ENCODE peak calls at places on chromosomes 7 and 10, in nine cellular contexts. W is tibial nerve, E is body of pancreas, C is heart left ventricle, Q is testis, Y is IMR-90, T is sigmoid colon, N is H54, S is gastrocnemius medialis. B is an unnamed sample.

GRCh38 chr10:44337081-44337480 is 47.8 kb downstream of the CXCL12 start:
- DNase-seq in W (no peak), N (no peak), E (no peak), Y (no peak), T (no peak), Q (no peak), S (no peak), C (no peak), B (no peak)

GRCh38 chr10:17431871-17432311 is 22.5 kb downstream of the ST8SIA6 start:
- DNase-seq in W (no peak), C (no peak), E (no peak), T (no peak), N (peak; percentile 40), Y (peak; percentile 70), S (no peak), Q (peak; percentile 30), B (no peak)

GRCh38 chr10:103884681-103885139 is 29.3 kb upstream of the SH3PXD2A start:
- DNase-seq in S (no peak), N (peak; percentile 48), Q (peak; percentile 50), E (peak; percentile 51), C (no peak), T (no peak), W (no peak), Y (peak; percentile 60), B (peak; percentile 27)

GRCh38 chr10:117476281-117476680 is 66.3 kb upstream of the EMX2 start:
- DNase-seq in Q (no peak), C (no peak), E (no peak), W (no peak), Y (no peak), S (no peak), N (no peak), T (no peak), B (no peak)

GRCh38 chr7:132557489-132558044 is 18.7 kb downstream of the PLXNA4 start:
- DNase-seq in N (no peak), T (no peak), Y (no peak), C (no peak), S (no peak), E (no peak), Q (no peak), W (no peak), B (no peak)

GRCh38 chr10:131737543-131738395 is 163.0 kb upstream of the PPP2R2D start:
- DNase-seq in Q (no peak), W (no peak), E (no peak), S (no peak), T (peak; percentile 57), N (no peak), Y (no peak), C (no peak), B (no peak)

GRCh38 chr7:81608748-81609382 is 161.0 kb downstream of the HGF start:
- DNase-seq in W (no peak), Y (peak; percentile 84), E (no peak), Q (no peak), C (no peak), S (no peak), T (no peak), N (no peak), B (no peak)

GRCh38 chr10:33332183-33333031 is 2.1 kb downstream of the NRP1 start:
- DNase-seq in E (no peak), Y (peak; percentile 49), N (no peak), Q (no peak), S (no peak), T (no peak), C (no peak), W (no peak), B (no peak)

GRCh38 chr7:75945297-75946168 is 30.6 kb downstream of the POR start:
- DNase-seq in N (no peak), E (peak; percentile 77), C (peak; percentile 41), W (no peak), T (no peak), Y (peak; percentile 35), S (peak; percentile 79), Q (no peak), B (no peak)

GRCh38 chr7:75950111-75950681 is 35.2 kb downstream of the POR start:
- DNase-seq in S (peak; percentile 75), T (no peak), Y (no peak), E (no peak), W (no peak), C (peak; percentile 47), N (no peak), Q (no peak), B (no peak)

GRCh38 chr7:75946207-75946855 is 31.4 kb downstream of the POR start:
- DNase-seq in Q (no peak), E (no peak), N (no peak), C (no peak), T (no peak), Y (no peak), S (no peak), W (no peak), B (no peak)

GRCh38 chr7:75951506-75951905 is 36.6 kb downstream of the POR start:
- DNase-seq in C (no peak), T (no peak), E (peak; percentile 62), Q (no peak), W (peak; percentile 16), N (no peak), Y (peak; percentile 68), S (peak; percentile 81), B (no peak)

DNA sequence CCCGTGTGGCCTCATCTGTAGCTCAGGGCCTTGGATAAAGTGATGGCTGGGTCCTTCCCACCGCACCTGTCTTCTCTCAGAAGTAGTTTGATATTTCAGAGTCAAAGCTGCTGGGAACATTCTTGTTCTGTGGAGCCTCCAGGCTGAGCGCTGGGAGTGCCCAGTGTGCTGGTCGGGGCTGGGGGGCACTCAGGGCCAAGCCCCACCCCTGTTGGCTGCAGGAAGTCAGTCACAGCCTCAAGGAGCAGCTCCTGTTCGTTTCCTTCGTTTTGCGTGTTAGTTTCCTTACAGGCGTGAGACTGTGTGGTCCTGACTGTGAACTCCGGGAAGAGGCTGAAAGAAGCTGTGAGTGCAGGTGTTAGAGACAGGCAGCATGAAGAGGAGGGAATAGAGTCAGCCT is 33.2 kb downstream of the POR start:
- DNase-seq in N (no peak), T (no peak), W (no peak), S (peak; percentile 60), Y (no peak), E (no peak), C (no peak), Q (no peak), B (no peak)
- TF ChIP-seq POLR2A in N (no peak), T (no peak), W (no peak), S (no peak), Y (no peak), E (no peak), C (no peak), Q (no peak), B (no peak)

DNA sequence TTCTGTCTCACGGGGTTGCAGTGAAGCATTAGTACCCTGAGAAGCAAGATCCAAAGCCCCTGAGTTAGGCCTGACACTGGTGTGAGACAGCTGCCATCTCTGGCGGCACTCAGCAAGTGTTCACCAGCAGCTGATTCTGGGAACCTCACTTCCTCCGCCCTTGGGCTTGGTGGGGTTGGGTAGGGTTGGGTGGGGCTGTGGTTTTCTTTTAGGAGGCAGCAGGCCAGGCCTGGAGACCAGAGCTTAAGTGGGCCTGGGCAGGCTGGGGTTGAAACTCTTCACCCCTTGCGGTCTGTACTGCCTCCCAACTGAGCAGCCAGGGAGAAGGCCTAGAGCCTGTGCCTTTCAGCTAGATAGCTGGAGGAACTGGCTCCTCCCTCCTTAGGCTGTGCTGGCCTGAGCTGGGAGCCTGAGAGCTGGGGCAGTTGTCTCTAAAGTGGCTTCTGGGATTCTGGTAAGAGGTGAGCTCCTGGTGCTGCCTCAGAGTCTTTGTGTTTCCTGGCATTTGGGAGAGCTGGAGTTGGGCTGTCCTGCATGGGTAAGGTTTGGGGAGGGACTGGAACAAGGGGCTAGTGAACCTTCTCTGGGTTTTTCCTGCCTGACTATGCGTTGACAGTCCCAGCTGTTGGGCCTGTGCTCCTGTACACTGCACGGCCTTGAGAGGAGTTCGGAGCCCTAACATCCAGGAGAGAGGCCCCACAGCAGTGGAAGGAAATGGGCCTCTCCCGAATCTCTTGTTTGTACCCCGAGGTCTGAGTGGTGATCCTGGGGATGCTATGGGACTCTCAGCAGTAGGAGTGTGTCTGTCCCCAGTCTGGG is 5.1 kb downstream of the TSPAN14 start:
- DNase-seq in Q (peak; percentile 62), Y (no peak), S (peak; percentile 47), T (peak; percentile 80), E (peak; percentile 64), W (peak; percentile 61), N (peak; percentile 72), C (peak; percentile 65), B (peak; percentile 58)
- TF ChIP-seq POLR2A in Q (no peak), Y (no peak), S (peak; percentile 23), T (no peak), E (no peak), W (no peak), N (no peak), C (peak; percentile 45), B (no peak)

DNA sequence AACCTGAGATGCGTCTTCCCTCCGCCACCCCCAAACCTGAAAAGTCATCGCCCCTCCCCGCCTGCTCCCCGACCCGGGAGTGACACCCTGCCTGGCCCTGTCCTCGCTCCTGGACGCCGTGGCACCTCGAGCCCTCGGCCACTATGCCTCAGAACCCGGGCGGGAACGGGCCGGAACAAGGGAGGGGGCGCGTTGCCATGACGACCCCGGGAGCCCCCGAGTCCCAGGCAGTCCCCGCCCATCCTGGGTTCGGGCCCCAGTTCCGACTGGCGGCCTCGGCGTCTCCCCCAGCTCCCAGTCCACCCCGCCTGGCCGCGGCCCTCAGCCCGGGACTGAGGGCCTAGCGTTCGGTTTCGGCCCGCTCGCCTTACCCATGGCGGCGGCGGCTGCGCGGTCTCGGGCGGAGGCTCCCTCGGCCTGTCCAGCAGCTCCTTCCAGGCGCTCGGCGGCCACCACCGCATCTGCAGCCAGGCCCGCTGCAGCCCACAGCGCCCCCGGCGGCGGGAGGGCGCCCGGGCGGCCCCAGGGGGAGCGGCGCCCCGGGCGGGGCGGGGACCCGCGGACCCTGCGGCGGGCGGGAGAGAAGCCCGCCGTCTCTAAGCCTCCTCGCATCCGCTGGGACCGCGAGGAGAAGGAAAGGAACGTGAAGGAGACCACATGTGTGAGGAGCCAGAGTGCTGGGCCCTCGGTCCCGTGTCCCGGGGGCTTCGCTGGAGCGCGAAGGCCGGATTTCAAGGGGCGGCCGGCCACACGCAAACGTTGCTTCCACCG is at the start of gene RUFY2:
- DNase-seq in E (peak; percentile 78), C (peak; percentile 79), T (peak; percentile 87), S (peak; percentile 58), Y (peak; percentile 70), N (peak; percentile 91), W (peak; percentile 54), Q (peak; percentile 85), B (peak; percentile 88)
- TF ChIP-seq POLR2A in E (peak; percentile 63), C (peak; percentile 61), T (no peak), S (peak; percentile 60), Y (no peak), N (peak; percentile 58), W (peak; percentile 62), Q (no peak), B (no peak)

GRCh38 chr10:99784731-99785441 is 2.4 kb downstream of the ABCC2 start:
- DNase-seq in W (no peak), S (no peak), N (no peak), Q (no peak), C (no peak), Y (peak; percentile 36), E (no peak), T (no peak), B (no peak)

GRCh38 chr10:99782447-99783286 is at the start of gene ABCC2:
- DNase-seq in W (no peak), Q (no peak), Y (no peak), N (no peak), C (no peak), S (no peak), T (no peak), E (no peak), B (no peak)

GRCh38 chr10:99779335-99779734 is 3.1 kb upstream of the ABCC2 start:
- DNase-seq in T (no peak), S (no peak), Y (peak; percentile 83), W (peak; percentile 10), Q (no peak), E (peak; percentile 4), C (peak; percentile 7), N (no peak), B (no peak)

GRCh38 chr10:99784025-99784730 is 1.7 kb downstream of the ABCC2 start:
- DNase-seq in Y (peak; percentile 90), E (peak; percentile 26), C (no peak), T (no peak), W (no peak), Q (no peak), N (no peak), S (no peak), B (no peak)

GRCh38 chr10:99781734-99782429 is 558 bp upstream of the ABCC2 start:
- DNase-seq in W (no peak), Y (no peak), E (no peak), S (no peak), T (no peak), Q (no peak), N (no peak), C (no peak), B (no peak)
- TF ChIP-seq POLR2A in W (no peak), Y (no peak), E (no peak), S (no peak), T (no peak), Q (no peak), N (no peak), C (no peak), B (no peak)

B was measured in GM12891.